ENCODE peak calls at places on chromosomes 13 and 19, in eight cellular contexts. One of them, this sample, is unnamed.

GRCh38 chr13:94311893-94312292 is 167.6 kb downstream of the DCT start:
- DNase-seq in cardiac fibroblast: peak
- DNase-seq in activated CD4-positive, alpha-beta T cell treated with anti-CD3 and anti-CD28 coated beads for 4 hours: no peak
- DNase-seq in kidney tubule cell: no peak
- DNase-seq in CD4-positive, alpha-beta memory T cell: no peak
- DNase-seq in OCI-LY7: no peak
- DNase-seq in mucosa of descending colon: no peak
- DNase-seq in neural progenitor cell: no peak
- DNase-seq in this sample: no peak

GRCh38 chr19:55304279-55304978 is 20.6 kb downstream of the BRSK1 start:
- DNase-seq in neural progenitor cell: peak
- DNase-seq in cardiac fibroblast: peak
- DNase-seq in mucosa of descending colon: peak
- DNase-seq in CD4-positive, alpha-beta memory T cell: no peak
- DNase-seq in kidney tubule cell: no peak
- DNase-seq in OCI-LY7: peak
- DNase-seq in activated CD4-positive, alpha-beta T cell treated with anti-CD3 and anti-CD28 coated beads for 4 hours: no peak
- DNase-seq in this sample: no peak

GRCh38 chr19:41023193-41023592 is 32.1 kb downstream of the CYP2B6 start:
- DNase-seq in OCI-LY7: no peak
- DNase-seq in kidney tubule cell: no peak
- DNase-seq in activated CD4-positive, alpha-beta T cell treated with anti-CD3 and anti-CD28 coated beads for 4 hours: no peak
- DNase-seq in mucosa of descending colon: no peak
- DNase-seq in cardiac fibroblast: no peak
- DNase-seq in CD4-positive, alpha-beta memory T cell: no peak
- DNase-seq in neural progenitor cell: no peak
- DNase-seq in this sample: no peak

GRCh38 chr13:113741101-113741731 is 17.8 kb upstream of the TMEM255B start:
- DNase-seq in neural progenitor cell: no peak
- DNase-seq in mucosa of descending colon: peak
- DNase-seq in cardiac fibroblast: no peak
- DNase-seq in kidney tubule cell: no peak
- DNase-seq in CD4-positive, alpha-beta memory T cell: peak
- DNase-seq in activated CD4-positive, alpha-beta T cell treated with anti-CD3 and anti-CD28 coated beads for 4 hours: no peak
- DNase-seq in OCI-LY7: no peak
- DNase-seq in this sample: no peak

GRCh38 chr13:87999791-88000190 is 328.6 kb downstream of the SLITRK5 start:
- DNase-seq in OCI-LY7: peak
- DNase-seq in activated CD4-positive, alpha-beta T cell treated with anti-CD3 and anti-CD28 coated beads for 4 hours: no peak
- DNase-seq in kidney tubule cell: peak
- DNase-seq in CD4-positive, alpha-beta memory T cell: no peak
- DNase-seq in cardiac fibroblast: no peak
- DNase-seq in mucosa of descending colon: no peak
- DNase-seq in neural progenitor cell: no peak
- DNase-seq in this sample: no peak

GRCh38 chr19:1457892-1458291 is 8.0 kb downstream of the APC2 start:
- DNase-seq in neural progenitor cell: no peak
- DNase-seq in cardiac fibroblast: no peak
- DNase-seq in CD4-positive, alpha-beta memory T cell: no peak
- DNase-seq in mucosa of descending colon: no peak
- DNase-seq in OCI-LY7: no peak
- DNase-seq in kidney tubule cell: no peak
- DNase-seq in activated CD4-positive, alpha-beta T cell treated with anti-CD3 and anti-CD28 coated beads for 4 hours: no peak
- DNase-seq in this sample: no peak

GRCh38 chr13:20470136-20470535 is 55.5 kb downstream of the CRYL1 start:
- DNase-seq in cardiac fibroblast: no peak
- DNase-seq in kidney tubule cell: no peak
- DNase-seq in CD4-positive, alpha-beta memory T cell: no peak
- DNase-seq in neural progenitor cell: no peak
- DNase-seq in OCI-LY7: no peak
- DNase-seq in mucosa of descending colon: no peak
- DNase-seq in activated CD4-positive, alpha-beta T cell treated with anti-CD3 and anti-CD28 coated beads for 4 hours: no peak
- DNase-seq in this sample: no peak

GRCh38 chr19:40472516-40472915 is 5.7 kb downstream of the SPTBN4 start:
- DNase-seq in mucosa of descending colon: no peak
- DNase-seq in activated CD4-positive, alpha-beta T cell treated with anti-CD3 and anti-CD28 coated beads for 4 hours: no peak
- DNase-seq in kidney tubule cell: no peak
- DNase-seq in neural progenitor cell: no peak
- DNase-seq in OCI-LY7: no peak
- DNase-seq in CD4-positive, alpha-beta memory T cell: no peak
- DNase-seq in cardiac fibroblast: no peak
- DNase-seq in this sample: no peak

GRCh38 chr19:51019544-51019925 is at the start of gene KLK10:
- DNase-seq in neural progenitor cell: no peak
- DNase-seq in activated CD4-positive, alpha-beta T cell treated with anti-CD3 and anti-CD28 coated beads for 4 hours: no peak
- DNase-seq in cardiac fibroblast: no peak
- DNase-seq in CD4-positive, alpha-beta memory T cell: no peak
- DNase-seq in mucosa of descending colon: no peak
- DNase-seq in kidney tubule cell: no peak
- DNase-seq in OCI-LY7: no peak
- DNase-seq in this sample: no peak

GRCh38 chr13:76812971-76813691 is 73.1 kb downstream of the KCTD12 start:
- DNase-seq in CD4-positive, alpha-beta memory T cell: no peak
- DNase-seq in mucosa of descending colon: no peak
- DNase-seq in activated CD4-positive, alpha-beta T cell treated with anti-CD3 and anti-CD28 coated beads for 4 hours: no peak
- DNase-seq in cardiac fibroblast: peak
- DNase-seq in OCI-LY7: no peak
- DNase-seq in neural progenitor cell: no peak
- DNase-seq in kidney tubule cell: no peak
- DNase-seq in this sample: no peak